ENCODE peak calls at places on chromosomes 4 and X, in four cellular contexts. One of them, this sample, is unnamed.

GRCh38 chr4:25346913-25347312 is 30.1 kb upstream of the ANAPC4 start:
- DNase-seq in upper lobe of right lung: no peak
- DNase-seq in bronchial epithelial cell: no peak
- DNase-seq in AG09309: no peak
- DNase-seq in this sample: no peak

GRCh38 chr4:89245459-89245858 is 62.1 kb downstream of the GPRIN3 start:
- DNase-seq in AG09309: no peak
- DNase-seq in bronchial epithelial cell: no peak
- DNase-seq in upper lobe of right lung: no peak
- DNase-seq in this sample: no peak

GRCh38 chrX:70046978-70047377 is 2.8 kb downstream of the AWAT2 start:
- DNase-seq in bronchial epithelial cell: peak; percentile 50
- DNase-seq in upper lobe of right lung: no peak
- DNase-seq in AG09309: no peak
- DNase-seq in this sample: no peak

GRCh38 chr4:150244600-150244999 is 166.4 kb downstream of the DCLK2 start:
- DNase-seq in upper lobe of right lung: no peak
- DNase-seq in bronchial epithelial cell: peak; percentile 24
- DNase-seq in AG09309: no peak
- DNase-seq in this sample: peak; percentile 71

GRCh38 chr4:55609393-55609821 is 17.4 kb upstream of the PDCL2 start:
- DNase-seq in bronchial epithelial cell: peak; percentile 98
- DNase-seq in AG09309: peak; percentile 24
- DNase-seq in upper lobe of right lung: no peak
- DNase-seq in this sample: peak; percentile 54

GRCh38 chr4:6893449-6894085 is 16.1 kb upstream of the TBC1D14 start:
- DNase-seq in bronchial epithelial cell: no peak
- DNase-seq in AG09309: peak; percentile 73
- DNase-seq in upper lobe of right lung: no peak
- DNase-seq in this sample: no peak

GRCh38 chrX:151370906-151371305 is 26.1 kb upstream of the VMA21 start:
- DNase-seq in AG09309: no peak
- DNase-seq in upper lobe of right lung: peak; percentile 63
- DNase-seq in bronchial epithelial cell: no peak
- DNase-seq in this sample: no peak

GRCh38 chr4:9942921-9943600 is 78.2 kb downstream of the SLC2A9 start:
- DNase-seq in AG09309: no peak
- DNase-seq in upper lobe of right lung: no peak
- DNase-seq in bronchial epithelial cell: no peak
- DNase-seq in this sample: no peak

GRCh38 chr4:30770049-30770549 is 49.9 kb downstream of the PCDH7 start:
- DNase-seq in bronchial epithelial cell: peak; percentile 86
- DNase-seq in upper lobe of right lung: no peak
- DNase-seq in AG09309: peak; percentile 55
- DNase-seq in this sample: no peak

GRCh38 chrX:134469481-134469880 is 9.5 kb downstream of the HPRT1 start:
- DNase-seq in AG09309: no peak
- DNase-seq in upper lobe of right lung: no peak
- DNase-seq in bronchial epithelial cell: peak; percentile 54
- DNase-seq in this sample: peak; percentile 12

GRCh38 chr4:140856692-140857091 is 100.5 kb upstream of the TBC1D9 start:
- DNase-seq in upper lobe of right lung: no peak
- DNase-seq in AG09309: peak; percentile 14
- DNase-seq in bronchial epithelial cell: peak; percentile 93
- DNase-seq in this sample: peak; percentile 62

GRCh38 chrX:650274-650673 is 19.7 kb downstream of the SHOX start:
- DNase-seq in AG09309: no peak
- DNase-seq in upper lobe of right lung: peak; percentile 20
- DNase-seq in bronchial epithelial cell: no peak
- DNase-seq in this sample: no peak

GRCh38 chrX:131279617-131280016 is 9.5 kb downstream of the IGSF1 start:
- DNase-seq in AG09309: no peak
- DNase-seq in upper lobe of right lung: no peak
- DNase-seq in bronchial epithelial cell: no peak
- DNase-seq in this sample: no peak

GRCh38 chr4:26181616-26182015 is 139.2 kb upstream of the RBPJ start:
- DNase-seq in AG09309: no peak
- DNase-seq in bronchial epithelial cell: peak; percentile 59
- DNase-seq in upper lobe of right lung: no peak
- DNase-seq in this sample: peak; percentile 62

GRCh38 chr4:79526970-79527565 is 119.0 kb upstream of the GK2 start:
- DNase-seq in upper lobe of right lung: no peak
- DNase-seq in AG09309: no peak
- DNase-seq in bronchial epithelial cell: no peak
- DNase-seq in this sample: no peak

GRCh38 chr4:181085584-181085983 is 1157.6 kb upstream of the TENM3 start:
- DNase-seq in bronchial epithelial cell: no peak
- DNase-seq in upper lobe of right lung: no peak
- DNase-seq in AG09309: no peak
- DNase-seq in this sample: no peak

GRCh38 chr4:152021788-152022438 is 261.1 kb upstream of the GATB start:
- DNase-seq in upper lobe of right lung: no peak
- DNase-seq in bronchial epithelial cell: no peak
- DNase-seq in AG09309: no peak
- DNase-seq in this sample: no peak

GRCh38 chrX:37000140-37000539 is 8.0 kb upstream of the FAM47C start:
- DNase-seq in upper lobe of right lung: no peak
- DNase-seq in AG09309: no peak
- DNase-seq in bronchial epithelial cell: no peak
- DNase-seq in this sample: no peak

GRCh38 chr4:148776944-148777343 is 334.7 kb upstream of the NR3C2 start:
- DNase-seq in upper lobe of right lung: no peak
- DNase-seq in AG09309: no peak
- DNase-seq in bronchial epithelial cell: peak; percentile 45
- DNase-seq in this sample: no peak

GRCh38 chr4:107349732-107350131 is 313.6 kb upstream of the DKK2 start:
- DNase-seq in bronchial epithelial cell: no peak
- DNase-seq in upper lobe of right lung: no peak
- DNase-seq in AG09309: no peak
- DNase-seq in this sample: no peak
- H3K4me3 ChIP-seq in bronchial epithelial cell: no peak overlapping the region
- H3K4me3 ChIP-seq in upper lobe of right lung: no peak overlapping the region
- H3K4me3 ChIP-seq in AG09309: no peak overlapping the region
- H3K4me3 ChIP-seq in this sample: no peak overlapping the region

DNA sequence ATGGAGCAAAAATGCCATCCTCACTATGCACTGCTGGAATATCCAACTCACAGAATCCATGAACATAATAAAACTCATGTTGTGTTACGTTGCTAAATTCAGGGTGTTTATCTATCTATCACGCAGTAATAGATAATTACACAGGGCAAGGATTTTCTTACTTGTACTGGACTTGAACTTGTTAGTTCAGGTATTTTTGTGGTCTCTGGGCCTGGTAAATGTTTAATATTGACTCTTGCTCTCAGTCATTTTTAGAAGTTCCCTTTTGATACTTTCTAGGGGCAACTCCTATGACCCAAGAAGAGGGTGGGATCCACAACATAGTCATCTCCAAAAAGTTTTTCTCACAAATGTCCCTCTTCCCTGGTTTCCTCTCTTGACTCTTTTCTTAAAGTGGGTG is 522.4 kb upstream of the IGFBP7 start:
- DNase-seq in AG09309: no peak
- DNase-seq in bronchial epithelial cell: no peak
- DNase-seq in upper lobe of right lung: no peak
- DNase-seq in this sample: no peak
- H3K4me3 ChIP-seq in AG09309: no peak overlapping the region
- H3K4me3 ChIP-seq in bronchial epithelial cell: no peak overlapping the region
- H3K4me3 ChIP-seq in upper lobe of right lung: no peak overlapping the region
- H3K4me3 ChIP-seq in this sample: no peak overlapping the region

GRCh38 chrX:17738002-17738713 is 865 bp downstream of the SCML1 start:
- DNase-seq in upper lobe of right lung: peak; percentile 74
- DNase-seq in bronchial epithelial cell: peak; percentile 24
- DNase-seq in AG09309: no peak
- DNase-seq in this sample: peak; percentile 68
- H3K4me3 ChIP-seq in upper lobe of right lung: peak overlapping the region; percentile 66
- H3K4me3 ChIP-seq in bronchial epithelial cell: peak overlapping the region; percentile 54
- H3K4me3 ChIP-seq in AG09309: peak overlapping the region; percentile 65
- H3K4me3 ChIP-seq in this sample: peak overlapping the region; percentile 87

GRCh38 chrX:65035451-65035779 is 59.2 kb upstream of the ZC4H2 start:
- DNase-seq in upper lobe of right lung: no peak
- DNase-seq in bronchial epithelial cell: peak; percentile 0
- DNase-seq in AG09309: no peak
- DNase-seq in this sample: no peak

GRCh38 chrX:65034641-65035450 is 58.6 kb upstream of the ZC4H2 start:
- DNase-seq in upper lobe of right lung: peak; percentile 76
- DNase-seq in bronchial epithelial cell: peak; percentile 50
- DNase-seq in AG09309: peak; percentile 27
- DNase-seq in this sample: peak; percentile 9

DNA sequence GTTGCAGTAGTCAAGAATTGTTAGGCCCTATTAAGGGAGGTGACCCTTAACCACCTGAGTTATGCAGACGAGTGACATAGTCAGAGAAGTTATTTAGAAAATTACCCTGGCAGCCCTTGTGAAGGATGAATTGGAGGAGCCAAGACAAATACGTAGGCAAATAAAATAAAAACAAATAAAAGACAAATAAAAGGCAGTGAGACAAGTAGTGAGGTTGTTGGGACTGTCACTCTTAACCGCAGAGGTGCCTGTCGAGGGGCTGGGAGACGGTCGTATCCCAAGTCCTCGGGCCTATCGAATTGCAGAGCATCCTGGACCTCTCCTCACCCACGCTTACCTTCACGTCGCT is 58.0 kb upstream of the ZC4H2 start:
- DNase-seq in upper lobe of right lung: no peak
- DNase-seq in AG09309: no peak
- DNase-seq in bronchial epithelial cell: no peak
- DNase-seq in this sample: no peak
- H3K4me3 ChIP-seq in upper lobe of right lung: peak overlapping the region; percentile 55
- H3K4me3 ChIP-seq in AG09309: peak overlapping the region; percentile 66
- H3K4me3 ChIP-seq in bronchial epithelial cell: peak overlapping the region; percentile 36
- H3K4me3 ChIP-seq in this sample: no peak overlapping the region

GRCh38 chr4:168633474-168633873 is 136.6 kb downstream of the PALLD start:
- DNase-seq in bronchial epithelial cell: no peak
- DNase-seq in upper lobe of right lung: no peak
- DNase-seq in AG09309: no peak
- DNase-seq in this sample: no peak
- H3K4me3 ChIP-seq in bronchial epithelial cell: no peak overlapping the region
- H3K4me3 ChIP-seq in upper lobe of right lung: no peak overlapping the region
- H3K4me3 ChIP-seq in AG09309: no peak overlapping the region
- H3K4me3 ChIP-seq in this sample: peak overlapping the region; percentile 59

GRCh38 chr4:99091174-99091573 is 2.6 kb upstream of the ADH5 start:
- DNase-seq in AG09309: no peak
- DNase-seq in bronchial epithelial cell: no peak
- DNase-seq in upper lobe of right lung: no peak
- DNase-seq in this sample: no peak
- H3K4me3 ChIP-seq in AG09309: no peak overlapping the region
- H3K4me3 ChIP-seq in bronchial epithelial cell: peak overlapping the region; percentile 83
- H3K4me3 ChIP-seq in upper lobe of right lung: no peak overlapping the region
- H3K4me3 ChIP-seq in this sample: no peak overlapping the region

GRCh38 chr4:137070614-137071013 is 461.7 kb downstream of the PCDH18 start:
- DNase-seq in AG09309: no peak
- DNase-seq in upper lobe of right lung: no peak
- DNase-seq in bronchial epithelial cell: no peak
- DNase-seq in this sample: no peak

GRCh38 chr4:137063961-137064360 is 468.3 kb downstream of the PCDH18 start:
- DNase-seq in upper lobe of right lung: no peak
- DNase-seq in bronchial epithelial cell: no peak
- DNase-seq in AG09309: no peak
- DNase-seq in this sample: no peak

GRCh38 chr4:137065306-137065705 is 467.0 kb downstream of the PCDH18 start:
- DNase-seq in AG09309: no peak
- DNase-seq in upper lobe of right lung: no peak
- DNase-seq in bronchial epithelial cell: no peak
- DNase-seq in this sample: no peak

DNA sequence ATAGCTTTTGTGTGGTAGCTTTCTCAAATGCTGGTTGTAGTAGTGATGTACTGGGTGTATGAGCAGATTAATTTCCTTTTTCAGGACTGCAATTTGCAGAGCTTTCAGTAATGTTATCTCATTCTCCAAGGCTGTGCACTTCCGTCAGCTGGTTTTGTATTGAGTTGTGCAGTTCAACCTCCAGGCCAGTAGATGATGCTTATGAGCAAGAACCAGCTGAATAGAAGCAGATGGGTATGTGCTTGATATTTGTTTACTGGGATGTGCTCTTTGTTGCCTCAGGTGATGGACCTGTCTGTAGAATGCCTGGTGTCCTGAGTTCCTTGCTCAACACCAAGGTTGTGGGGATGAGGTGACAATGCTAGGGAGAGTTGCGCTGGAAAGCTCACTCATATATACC is 462.8 kb downstream of the PCDH18 start:
- DNase-seq in upper lobe of right lung: no peak
- DNase-seq in bronchial epithelial cell: no peak
- DNase-seq in AG09309: no peak
- DNase-seq in this sample: no peak
- H3K4me3 ChIP-seq in upper lobe of right lung: no peak overlapping the region
- H3K4me3 ChIP-seq in bronchial epithelial cell: no peak overlapping the region
- H3K4me3 ChIP-seq in AG09309: no peak overlapping the region
- H3K4me3 ChIP-seq in this sample: no peak overlapping the region

GRCh38 chrX:23857409-23857808 is 50.3 kb downstream of the APOO start:
- DNase-seq in bronchial epithelial cell: no peak
- DNase-seq in AG09309: no peak
- DNase-seq in upper lobe of right lung: no peak
- DNase-seq in this sample: no peak

GRCh38 chrX:23855569-23855968 is 52.2 kb downstream of the APOO start:
- DNase-seq in bronchial epithelial cell: no peak
- DNase-seq in upper lobe of right lung: no peak
- DNase-seq in AG09309: no peak
- DNase-seq in this sample: no peak

GRCh38 chrX:23854945-23855344 is 52.8 kb downstream of the APOO start:
- DNase-seq in AG09309: no peak
- DNase-seq in upper lobe of right lung: peak; percentile 56
- DNase-seq in bronchial epithelial cell: no peak
- DNase-seq in this sample: no peak

GRCh38 chrX:23857935-23858334 is 49.8 kb downstream of the APOO start:
- DNase-seq in upper lobe of right lung: no peak
- DNase-seq in bronchial epithelial cell: no peak
- DNase-seq in AG09309: no peak
- DNase-seq in this sample: no peak

DNA sequence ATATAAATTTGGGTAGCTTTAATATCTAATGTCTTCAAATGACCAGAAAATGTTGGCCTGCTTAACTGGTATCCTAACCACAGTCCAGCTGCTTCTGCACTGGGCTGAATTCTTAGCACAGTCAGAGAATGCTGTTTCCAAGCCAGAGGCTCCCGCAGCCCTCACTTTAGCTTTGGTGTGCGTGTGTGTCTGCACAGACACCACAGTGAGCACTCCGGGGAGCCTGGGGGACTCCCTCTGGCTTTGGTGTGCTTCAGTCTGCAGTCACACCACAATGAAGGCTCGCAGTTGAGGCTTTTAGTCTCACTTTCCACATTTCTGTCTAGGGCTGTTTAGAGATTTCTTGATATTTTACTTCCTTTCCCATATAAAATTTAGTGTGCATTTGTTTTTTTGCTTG is 53.6 kb downstream of the APOO start:
- DNase-seq in upper lobe of right lung: no peak
- DNase-seq in bronchial epithelial cell: no peak
- DNase-seq in AG09309: no peak
- DNase-seq in this sample: no peak
- H3K4me3 ChIP-seq in upper lobe of right lung: no peak overlapping the region
- H3K4me3 ChIP-seq in bronchial epithelial cell: no peak overlapping the region
- H3K4me3 ChIP-seq in AG09309: no peak overlapping the region
- H3K4me3 ChIP-seq in this sample: no peak overlapping the region

DNA sequence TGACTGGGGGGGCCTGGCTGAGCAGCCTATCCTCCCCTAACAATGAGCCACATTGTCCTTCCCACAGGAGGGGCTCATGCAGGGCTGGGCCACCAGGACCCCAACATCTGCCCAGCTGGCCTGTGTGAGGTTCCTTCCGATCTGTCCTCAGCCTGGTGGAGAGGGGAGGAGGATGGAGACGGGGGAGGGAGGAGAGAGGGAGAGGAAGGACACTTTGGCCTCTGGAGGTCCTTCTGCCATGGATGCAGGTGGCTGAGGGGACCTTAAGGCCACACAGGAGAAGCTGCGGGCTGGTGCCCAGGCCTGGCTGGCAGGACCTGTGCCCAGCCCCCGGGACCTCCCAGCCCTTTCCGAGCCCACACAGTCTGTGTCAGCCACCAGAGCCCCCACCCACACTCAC is 52.8 kb upstream of the NKX1-1 start:
- DNase-seq in upper lobe of right lung: peak; percentile 41
- DNase-seq in bronchial epithelial cell: no peak
- DNase-seq in AG09309: no peak
- DNase-seq in this sample: no peak
- H3K4me3 ChIP-seq in upper lobe of right lung: no peak overlapping the region
- H3K4me3 ChIP-seq in bronchial epithelial cell: no peak overlapping the region
- H3K4me3 ChIP-seq in AG09309: no peak overlapping the region
- H3K4me3 ChIP-seq in this sample: no peak overlapping the region